ENCODE peak calls at places on chromosome 21, in seven cellular contexts. J, S, D, E, A, U and I are unnamed samples.

GRCh38 chr21:17343055-17343454 is 169.8 kb upstream of the CXADR start:
- DNase-seq in E (no peak), J (peak; percentile 31), A (no peak), D (no peak), S (no peak), U (no peak), I (no peak)

GRCh38 chr21:40615503-40616376 is 231.2 kb downstream of the DSCAM start:
- DNase-seq in E (no peak), S (no peak), J (peak; percentile 27), U (no peak), A (no peak), D (no peak), I (no peak)

GRCh38 chr21:32962286-32962685 is 63.4 kb upstream of the OLIG2 start:
- DNase-seq in A (no peak), S (no peak), E (no peak), D (no peak), J (no peak), U (no peak), I (no peak)

GRCh38 chr21:42612390-42612789 is 41.0 kb upstream of the PDE9A start:
- DNase-seq in U (no peak), S (no peak), J (no peak), A (no peak), D (no peak), E (no peak), I (no peak)

GRCh38 chr21:35338881-35339632 is 290.0 kb upstream of the RUNX1 start:
- DNase-seq in J (no peak), S (no peak), E (no peak), D (no peak), U (no peak), A (no peak), I (no peak)

GRCh38 chr21:45379901-45380330 is 25.0 kb upstream of the COL18A1 start:
- DNase-seq in A (no peak), U (no peak), E (no peak), S (no peak), J (no peak), D (peak; percentile 11), I (no peak)

GRCh38 chr21:42254631-42255030 is 35.7 kb downstream of the ABCG1 start:
- DNase-seq in U (no peak), D (no peak), E (no peak), S (no peak), J (no peak), A (no peak), I (no peak)

GRCh38 chr21:38380391-38381137 is 117.7 kb downstream of the ERG start:
- DNase-seq in U (no peak), S (no peak), A (no peak), J (no peak), D (no peak), E (no peak), I (no peak)

GRCh38 chr21:16583567-16583966 is 853.8 kb downstream of the USP25 start:
- DNase-seq in E (no peak), U (no peak), S (no peak), A (no peak), D (no peak), J (no peak), I (no peak)

GRCh38 chr21:41403966-41404365 is 22.1 kb upstream of the MX1 start:
- DNase-seq in U (no peak), E (no peak), S (no peak), A (peak; percentile 26), J (no peak), D (no peak), I (no peak)

GRCh38 chr21:35178812-35179211 is 129.7 kb upstream of the RUNX1 start:
- DNase-seq in J (peak; percentile 92), A (no peak), E (no peak), S (no peak), D (no peak), U (peak; percentile 42), I (no peak)

GRCh38 chr21:25857308-25858099 is 122.7 kb downstream of the GABPA start:
- DNase-seq in A (no peak), S (no peak), U (no peak), E (no peak), J (no peak), D (no peak), I (no peak)

GRCh38 chr21:33971492-33972013 is 55.9 kb upstream of the ATP5PO start:
- DNase-seq in E (no peak), S (no peak), A (peak; percentile 7), U (peak; percentile 46), D (no peak), J (peak; percentile 86), I (no peak)

GRCh38 chr21:34558960-34559631 is 47.1 kb upstream of the KCNE1 start:
- DNase-seq in E (no peak), S (no peak), U (no peak), J (peak; percentile 55), D (no peak), A (no peak), I (no peak)

GRCh38 chr21:41247561-41247968 is 69.0 kb upstream of the FAM3B start:
- DNase-seq in D (no peak), S (no peak), J (no peak), A (no peak), E (no peak), U (no peak), I (no peak)

GRCh38 chr21:45998871-45999580 is 17.5 kb downstream of the COL6A1 start:
- DNase-seq in U (no peak), D (peak; percentile 22), S (no peak), A (no peak), E (no peak), J (no peak), I (no peak)

GRCh38 chr21:46161800-46162592 is 6.6 kb upstream of the FTCD start:
- DNase-seq in U (no peak), S (no peak), E (no peak), A (peak; percentile 44), D (no peak), J (no peak), I (no peak)

GRCh38 chr21:29177800-29178199 is 47.4 kb downstream of the MAP3K7CL start:
- DNase-seq in E (no peak), A (no peak), S (no peak), J (no peak), D (no peak), U (no peak), I (no peak)

GRCh38 chr21:19322360-19322759 is 918.8 kb upstream of the TMPRSS15 start:
- DNase-seq in S (no peak), E (no peak), U (no peak), J (no peak), A (no peak), D (no peak), I (no peak)

GRCh38 chr21:21268061-21268471 is 269.9 kb downstream of the NCAM2 start:
- DNase-seq in J (no peak), A (no peak), D (no peak), S (no peak), U (no peak), E (no peak), I (no peak)

GRCh38 chr21:29436143-29436542 is 137.4 kb downstream of the BACH1 start:
- DNase-seq in E (no peak), D (no peak), J (no peak), U (no peak), A (peak; percentile 60), S (peak; percentile 2), I (no peak)

GRCh38 chr21:45644041-45644906 is 749 bp downstream of the PCBP3 start:
- DNase-seq in E (peak; percentile 29), S (no peak), J (no peak), U (no peak), D (no peak), A (no peak), I (no peak)

GRCh38 chr21:36804867-36805611 is 106.1 kb downstream of the SIM2 start:
- DNase-seq in U (no peak), E (no peak), S (no peak), A (no peak), D (no peak), J (no peak), I (no peak)

GRCh38 chr21:14531927-14532326 is 14.2 kb downstream of the SAMSN1 start:
- DNase-seq in E (no peak), U (no peak), A (no peak), S (no peak), D (no peak), J (no peak), I (no peak)